ENCODE peak calls at places on chromosome 14, in four cellular contexts. S, T, G and Y are unnamed samples.

GRCh38 chr14:75559045-75559444 is 19.4 kb upstream of the FLVCR2 start:
- DNase-seq in S (no peak), T (no peak), G (no peak), Y (no peak)

GRCh38 chr14:67221248-67221981 is 19.8 kb upstream of the PALS1 start:
- DNase-seq in S (no peak), T (no peak), G (no peak), Y (no peak)

GRCh38 chr14:81416233-81416927 is 16.3 kb upstream of the STON2 start:
- DNase-seq in S (no peak), T (no peak), G (no peak), Y (no peak)

GRCh38 chr14:104665663-104666522 is 23.5 kb upstream of the INF2 start:
- DNase-seq in S (peak), T (no peak), G (no peak), Y (no peak)

GRCh38 chr14:89721991-89722390 is 232.5 kb downstream of the EFCAB11 start:
- DNase-seq in S (no peak), T (no peak), G (no peak), Y (no peak)

GRCh38 chr14:65496178-65496993 is 83.9 kb downstream of the FUT8 start:
- DNase-seq in S (no peak), T (no peak), G (no peak), Y (no peak)

GRCh38 chr14:74456684-74457083 is 30.7 kb upstream of the SYNDIG1L start:
- DNase-seq in S (no peak), T (no peak), G (no peak), Y (no peak)

GRCh38 chr14:87002831-87003230 is 990.2 kb downstream of the GALC start:
- DNase-seq in S (no peak), T (no peak), G (no peak), Y (no peak)

GRCh38 chr14:23138173-23138535 is 19.1 kb upstream of the CEBPE start:
- DNase-seq in S (no peak), T (no peak), G (no peak), Y (no peak)

GRCh38 chr14:55834390-55834789 is 254.4 kb downstream of the KTN1 start:
- DNase-seq in S (no peak), T (no peak), G (no peak), Y (no peak)

GRCh38 chr14:75826599-75826998 is 155.2 kb downstream of the TGFB3 start:
- DNase-seq in S (no peak), T (no peak), G (no peak), Y (no peak)

GRCh38 chr14:74988131-74988530 is 14.6 kb upstream of the EIF2B2 start:
- DNase-seq in S (no peak), T (no peak), G (no peak), Y (no peak)

GRCh38 chr14:105871590-105871989 is 345.2 kb downstream of the TMEM121 start:
- DNase-seq in S (no peak), T (no peak), G (no peak), Y (no peak)

GRCh38 chr14:72332054-72332453 is 399.8 kb downstream of the RGS6 start:
- DNase-seq in S (no peak), T (no peak), G (no peak), Y (no peak)

GRCh38 chr14:28577711-28578131 is 188.9 kb upstream of the FOXG1 start:
- DNase-seq in S (no peak), T (no peak), G (no peak), Y (no peak)

GRCh38 chr14:65312859-65313258 is 99.7 kb upstream of the FUT8 start:
- DNase-seq in S (no peak), T (no peak), G (no peak), Y (no peak)

GRCh38 chr14:44162197-44162596 is 344.9 kb downstream of the FSCB start:
- DNase-seq in S (peak), T (no peak), G (no peak), Y (no peak)

GRCh38 chr14:76259029-76259735 is 107.5 kb downstream of the GPATCH2L start:
- DNase-seq in S (no peak), T (no peak), G (no peak), Y (no peak)

GRCh38 chr14:103393078-103393477 is 7.9 kb downstream of the MARK3 start:
- DNase-seq in S (no peak), T (no peak), G (no peak), Y (no peak)

GRCh38 chr14:51121096-51121495 is 26.2 kb upstream of the TRIM9 start:
- DNase-seq in S (no peak), T (no peak), G (no peak), Y (no peak)

GRCh38 chr14:105962532-105962931 is 436.1 kb downstream of the TMEM121 start:
- DNase-seq in S (no peak), T (no peak), G (no peak), Y (no peak)

GRCh38 chr14:106850913-106851825 is 1324.8 kb downstream of the TMEM121 start:
- DNase-seq in S (no peak), T (no peak), G (no peak), Y (no peak)

GRCh38 chr14:37045340-37046061 is 126.9 kb downstream of the SLC25A21 start:
- DNase-seq in S (no peak), T (no peak), G (no peak), Y (no peak)

GRCh38 chr14:64507376-64508156 is 3.0 kb downstream of the ZBTB1 start:
- DNase-seq in S (no peak), T (no peak), G (no peak), Y (no peak)

GRCh38 chr14:96126339-96126770 is 78.3 kb upstream of the BDKRB2 start:
- DNase-seq in S (no peak), T (no peak), G (peak), Y (no peak)

GRCh38 chr14:96125536-96125935 is 79.1 kb upstream of the BDKRB2 start:
- DNase-seq in S (no peak), T (no peak), G (no peak), Y (no peak)

GRCh38 chr14:96129128-96129736 is 75.4 kb upstream of the BDKRB2 start:
- DNase-seq in S (no peak), T (no peak), G (no peak), Y (no peak)

GRCh38 chr14:96130391-96130790 is 74.2 kb upstream of the BDKRB2 start:
- DNase-seq in S (no peak), T (no peak), G (no peak), Y (no peak)

GRCh38 chr14:96126783-96127271 is 77.8 kb upstream of the BDKRB2 start:
- DNase-seq in S (no peak), T (no peak), G (no peak), Y (no peak)
- TF ChIP-seq ZNF274 in S (no peak), T (no peak), G (no peak), Y (no peak)

DNA sequence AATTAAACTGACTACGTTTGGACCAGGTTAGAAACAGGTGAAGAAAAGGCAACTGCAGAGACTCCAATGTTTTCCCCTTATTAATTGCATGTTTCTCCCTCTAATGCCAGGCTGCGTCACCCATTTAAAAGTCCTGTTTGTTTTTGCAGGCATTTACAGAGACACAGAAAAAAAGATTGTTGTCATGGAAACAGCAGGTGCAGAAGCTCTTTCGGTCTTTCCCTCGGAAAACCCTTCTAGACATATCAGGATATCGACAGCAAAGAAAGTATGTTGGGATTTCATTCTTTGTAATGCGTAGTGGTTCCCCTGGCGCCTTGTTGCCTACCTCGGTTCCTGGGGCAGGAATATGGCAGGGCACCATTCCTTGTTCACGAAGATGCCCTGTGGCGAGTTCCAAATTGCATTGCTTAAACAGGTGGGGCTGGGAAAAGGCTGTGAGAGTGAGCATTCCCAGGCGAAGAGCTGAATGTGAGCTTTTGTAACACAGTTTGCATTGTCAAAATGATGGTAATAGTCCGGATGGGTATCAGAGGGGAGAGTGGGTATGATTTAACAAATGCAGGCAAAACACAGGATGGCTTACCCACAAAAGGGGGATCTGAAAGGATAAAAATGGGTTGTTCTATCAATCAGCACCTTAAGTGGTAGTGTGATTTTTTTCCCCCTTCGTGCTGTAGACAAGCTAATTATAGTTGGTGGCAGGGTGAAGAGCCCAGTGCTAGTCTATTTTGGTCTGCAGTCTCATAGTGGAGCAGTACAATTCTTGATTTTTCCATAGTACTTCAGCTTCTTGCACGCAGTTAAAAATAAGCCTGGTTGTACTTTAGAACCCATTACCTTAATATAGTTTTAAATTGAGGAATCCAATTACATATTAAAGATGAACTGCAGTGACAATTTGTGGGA is 132.4 kb downstream of the GCH1 start:
- DNase-seq in S (no peak), T (no peak), G (no peak), Y (no peak)
- TF ChIP-seq SUZ12 in S (no peak), T (no peak), G (no peak), Y (no peak)

GRCh38 chr14:20347747-20348146 is 4.3 kb downstream of the PARP2 start:
- DNase-seq in S (peak), T (no peak), G (no peak), Y (no peak)
- TF ChIP-seq ZNF274 in S (no peak), T (no peak), G (no peak), Y (no peak)

DNA sequence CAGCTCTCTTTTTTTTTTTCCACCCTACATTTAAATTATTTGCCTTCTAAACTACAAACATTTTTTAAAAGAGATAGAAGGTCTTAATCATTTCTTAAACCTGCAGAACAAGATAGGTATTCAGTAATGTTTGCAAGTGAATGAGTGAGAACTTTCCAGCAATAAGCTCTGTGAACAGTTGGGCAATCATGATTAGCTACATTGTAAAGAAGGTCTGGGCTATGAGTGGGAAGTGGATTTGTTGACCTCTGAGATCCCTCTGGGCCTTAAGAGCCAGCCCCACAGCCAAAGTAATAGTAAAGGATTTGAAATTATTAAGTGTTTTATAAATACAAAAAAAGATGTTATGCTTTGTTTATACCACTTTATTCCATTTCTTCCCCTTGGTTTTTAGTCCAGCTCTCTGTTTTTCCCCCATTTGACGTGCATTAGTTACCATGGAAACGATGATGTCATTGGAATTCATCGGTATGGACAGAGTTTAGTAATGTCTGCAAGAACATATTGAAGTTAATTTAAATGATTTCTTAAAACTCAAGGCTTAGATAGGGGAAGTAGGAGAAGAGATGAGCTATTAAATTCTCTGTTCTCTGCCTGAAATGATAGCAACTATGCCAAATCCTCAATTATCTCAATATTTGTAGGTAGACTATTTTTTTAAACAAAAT is 247.7 kb upstream of the ARHGAP5 start:
- DNase-seq in S (no peak), T (no peak), G (no peak), Y (no peak)
- TF ChIP-seq SUZ12 in S (no peak), T (no peak), G (no peak), Y (no peak)

DNA sequence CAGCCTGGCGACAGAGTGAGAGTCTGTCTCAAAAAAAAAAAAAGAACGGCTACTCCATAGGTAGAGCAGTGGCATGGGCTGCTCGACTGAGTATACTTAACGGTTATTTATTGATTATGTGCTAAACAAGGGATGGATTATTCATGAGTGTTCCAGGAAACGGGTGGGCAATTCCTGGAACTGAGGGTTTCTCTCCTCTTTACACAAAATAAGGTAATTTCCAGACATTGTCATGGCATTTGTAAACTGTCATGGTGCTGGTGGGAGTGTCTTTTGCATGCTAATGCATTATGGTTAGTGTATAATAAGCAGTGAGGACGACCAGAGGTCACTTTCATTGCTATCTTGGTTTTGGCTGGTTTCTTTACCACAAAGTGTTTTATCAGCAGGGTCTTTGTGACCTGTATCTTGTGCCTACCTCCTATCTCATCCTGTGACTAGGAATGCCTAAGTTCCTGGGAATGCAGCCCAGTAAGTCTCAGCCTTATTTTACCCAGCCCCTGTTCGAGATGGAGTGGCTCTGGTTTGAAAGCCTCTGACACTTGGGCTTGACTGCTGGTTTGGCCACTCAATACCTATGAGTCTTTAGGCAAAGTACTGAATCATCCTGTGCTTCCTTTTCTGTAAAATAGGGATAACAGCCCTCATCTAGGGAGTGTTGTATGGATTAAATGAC is 3.2 kb downstream of the DGLUCY start:
- DNase-seq in S (no peak), T (no peak), G (no peak), Y (no peak)
- TF ChIP-seq ZNF274 in S (no peak), T (no peak), G (no peak), Y (no peak)

GRCh38 chr14:34250959-34251358 is 211.1 kb downstream of the SPTSSA start:
- DNase-seq in S (no peak), T (no peak), G (no peak), Y (no peak)

GRCh38 chr14:34251662-34252061 is 210.4 kb downstream of the SPTSSA start:
- DNase-seq in S (no peak), T (no peak), G (no peak), Y (no peak)

GRCh38 chr14:34254031-34254430 is 208.0 kb downstream of the SPTSSA start:
- DNase-seq in S (no peak), T (no peak), G (no peak), Y (no peak)

GRCh38 chr14:34254596-34254995 is 207.4 kb downstream of the SPTSSA start:
- DNase-seq in S (no peak), T (no peak), G (no peak), Y (no peak)

GRCh38 chr14:34252227-34252626 is 209.8 kb downstream of the SPTSSA start:
- DNase-seq in S (no peak), T (no peak), G (no peak), Y (no peak)
- TF ChIP-seq SUZ12 in S (no peak), T (no peak), G (no peak), Y (no peak)

GRCh38 chr14:68607081-68607851 is 185.6 kb downstream of the ZFP36L1 start:
- DNase-seq in S (peak), T (no peak), G (no peak), Y (no peak)

GRCh38 chr14:68607852-68608232 is 185.0 kb downstream of the ZFP36L1 start:
- DNase-seq in S (no peak), T (no peak), G (no peak), Y (no peak)

GRCh38 chr14:68606644-68607043 is 186.2 kb downstream of the ZFP36L1 start:
- DNase-seq in S (no peak), T (no peak), G (no peak), Y (no peak)

GRCh38 chr14:68609012-68609411 is 183.9 kb downstream of the ZFP36L1 start:
- DNase-seq in S (no peak), T (no peak), G (no peak), Y (no peak)

DNA sequence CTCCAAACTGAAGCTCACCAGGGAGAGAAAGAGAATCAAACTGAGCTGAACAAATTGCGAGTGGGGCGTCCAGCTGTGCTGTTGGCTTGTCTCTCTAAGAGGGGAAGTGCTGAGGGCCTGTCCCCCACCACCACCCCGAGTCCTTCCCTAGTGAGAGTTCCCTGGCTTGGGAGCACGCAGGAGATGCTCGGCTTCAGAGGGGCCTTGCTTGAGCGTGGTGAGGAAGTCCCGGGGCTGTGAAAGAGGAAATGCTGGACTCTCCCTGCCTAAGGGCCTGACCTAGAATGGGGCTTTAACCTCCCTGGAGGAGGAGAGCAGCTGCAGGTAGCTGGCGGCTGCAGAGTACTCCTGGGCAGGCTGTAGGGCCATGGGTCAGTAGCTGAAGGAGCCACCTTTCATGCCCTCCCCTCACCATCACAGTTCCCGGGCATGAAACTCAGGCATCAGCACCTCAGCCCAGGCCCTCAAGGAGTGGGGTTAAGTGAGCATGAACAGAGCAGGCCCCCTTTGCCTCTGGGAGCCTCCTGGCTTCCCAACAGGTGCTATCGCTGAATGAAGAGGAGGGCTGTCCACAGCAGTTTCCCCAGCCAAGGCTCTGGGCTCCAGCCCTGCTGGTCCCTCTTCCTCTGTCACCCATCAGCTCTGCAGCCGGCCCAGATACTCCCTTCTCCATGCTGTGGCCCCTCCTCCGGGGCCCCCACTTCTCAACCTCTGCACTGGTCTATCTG is 184.5 kb downstream of the ZFP36L1 start:
- DNase-seq in S (no peak), T (no peak), G (no peak), Y (no peak)
- TF ChIP-seq ZNF274 in S (no peak), T (no peak), G (no peak), Y (no peak)